ENCODE peak calls at places on chromosomes 11 and 22, in ten cellular contexts. N is GM12864; W is nucleus accumbens; C is lung microvascular endothelial cell; V is psoas muscle; Q is NCI-H510A treated with DMSO at 0.1 percent for 48 hours; E is HepG2; J is GDM1; R is stimulated activated CD4-positive, alpha-beta T cell treated with anti-CD3 and anti-CD28 coated beads, Interleukin-15, amount 100 ng/mL, for 1 hour; H is GM12891. D is an unnamed sample.

GRCh38 chr11:69000831-69001245 is 12.2 kb downstream of the MRGPRF start:
- DNase-seq in N (no peak), W (no peak), C (peak), V (peak), Q (no peak), E (peak), J (no peak), R (no peak), H (no peak), D (no peak)

GRCh38 chr22:17164392-17165024 is 5.4 kb upstream of the HDHD5 start:
- DNase-seq in N (no peak), W (no peak), C (no peak), V (no peak), Q (no peak), E (no peak), J (no peak), R (no peak), H (no peak), D (no peak)

GRCh38 chr11:124919836-124920755 is 1.0 kb downstream of the HEPN1 start:
- DNase-seq in N (no peak), W (no peak), C (no peak), V (no peak), Q (no peak), E (no peak), J (no peak), R (no peak), H (no peak), D (no peak)

GRCh38 chr11:116073854-116074837 is 569.9 kb upstream of the CADM1 start:
- DNase-seq in N (peak), W (no peak), C (no peak), V (no peak), Q (peak), E (no peak), J (no peak), R (no peak), H (peak), D (no peak)

GRCh38 chr22:43088616-43088978 is 594 bp downstream of the TTLL1 start:
- DNase-seq in N (no peak), W (no peak), C (no peak), V (no peak), Q (peak), E (no peak), J (no peak), R (no peak), H (no peak), D (no peak)

GRCh38 chr11:35192347-35192746 is 53.4 kb downstream of the CD44 start:
- DNase-seq in N (no peak), W (no peak), C (peak), V (peak), Q (no peak), E (peak), J (no peak), R (no peak), H (no peak), D (no peak)

GRCh38 chr11:88292156-88292844 is 45.2 kb downstream of the CTSC start:
- DNase-seq in N (no peak), W (no peak), C (peak), V (no peak), Q (no peak), E (peak), J (no peak), R (no peak), H (no peak), D (no peak)

GRCh38 chr11:8218840-8219239 is 44.8 kb downstream of the LMO1 start:
- DNase-seq in N (no peak), W (no peak), C (no peak), V (no peak), Q (no peak), E (no peak), J (no peak), R (no peak), H (no peak), D (no peak)

GRCh38 chr22:31829505-31829904 is 75.7 kb downstream of the DEPDC5 start:
- DNase-seq in N (no peak), W (no peak), C (peak), V (no peak), Q (peak), E (peak), J (no peak), R (no peak), H (no peak), D (peak)

GRCh38 chr22:19958083-19959042 is 16.7 kb upstream of the TXNRD2 start:
- DNase-seq in N (no peak), W (no peak), C (no peak), V (peak), Q (no peak), E (no peak), J (no peak), R (no peak), H (no peak), D (no peak)

GRCh38 chr11:119791047-119791446 is 62.0 kb upstream of the NECTIN1 start:
- DNase-seq in N (no peak), W (no peak), C (no peak), V (no peak), Q (no peak), E (no peak), J (no peak), R (no peak), H (no peak), D (no peak)

GRCh38 chr11:126104420-126104819 is 41.8 kb upstream of the CDON start:
- DNase-seq in N (no peak), W (no peak), C (no peak), V (no peak), Q (peak), E (no peak), J (no peak), R (no peak), H (no peak), D (no peak)

GRCh38 chr11:60845338-60845737 is 3.4 kb downstream of the CCDC86 start:
- DNase-seq in N (no peak), W (no peak), C (no peak), V (no peak), Q (no peak), E (no peak), J (no peak), R (no peak), H (no peak), D (no peak)

GRCh38 chr11:22477312-22477711 is 139.1 kb downstream of the SLC17A6 start:
- DNase-seq in N (no peak), W (no peak), C (no peak), V (no peak), Q (no peak), E (no peak), J (no peak), R (no peak), H (no peak), D (no peak)

GRCh38 chr11:126879516-126879915 is 121.1 kb downstream of the KIRREL3 start:
- DNase-seq in N (no peak), W (no peak), C (no peak), V (no peak), Q (no peak), E (no peak), J (no peak), R (no peak), H (no peak), D (no peak)

GRCh38 chr11:75261474-75261847 is 20.9 kb downstream of the TPBGL start:
- DNase-seq in N (no peak), W (no peak), C (no peak), V (no peak), Q (no peak), E (no peak), J (peak), R (no peak), H (no peak), D (no peak)

GRCh38 chr22:35467788-35468187 is 67.8 kb downstream of the MCM5 start:
- DNase-seq in N (no peak), W (peak), C (peak), V (peak), Q (peak), E (no peak), J (no peak), R (no peak), H (no peak), D (no peak)

GRCh38 chr11:66363805-66364535 is 7.6 kb downstream of the SLC29A2 start:
- DNase-seq in N (no peak), W (no peak), C (no peak), V (peak), Q (peak), E (no peak), J (no peak), R (peak), H (peak), D (peak)

GRCh38 chr11:19433367-19433766 is 192.6 kb upstream of the E2F8 start:
- DNase-seq in N (peak), W (no peak), C (no peak), V (no peak), Q (no peak), E (no peak), J (no peak), R (no peak), H (no peak), D (no peak)

GRCh38 chr11:26947904-26948639 is 45.8 kb upstream of the FIBIN start:
- DNase-seq in N (no peak), W (no peak), C (no peak), V (no peak), Q (no peak), E (no peak), J (no peak), R (no peak), H (no peak), D (no peak)

GRCh38 chr11:121650520-121651266 is 197.9 kb upstream of the SORL1-AS1 start:
- DNase-seq in N (no peak), W (no peak), C (no peak), V (no peak), Q (no peak), E (no peak), J (no peak), R (no peak), H (no peak), D (no peak)

GRCh38 chr11:69343401-69344321 is 49.7 kb downstream of the MYEOV start:
- DNase-seq in N (no peak), W (no peak), C (no peak), V (no peak), Q (no peak), E (no peak), J (no peak), R (no peak), H (no peak), D (no peak)

GRCh38 chr22:21641417-21641794 is 696 bp upstream of the SDF2L1 start:
- DNase-seq in N (no peak), W (peak), C (peak), V (peak), Q (peak), E (peak), J (no peak), R (no peak), H (no peak), D (peak)

GRCh38 chr11:132772712-132773545 is 759.4 kb downstream of the OPCML start:
- DNase-seq in N (no peak), W (no peak), C (no peak), V (no peak), Q (no peak), E (no peak), J (no peak), R (no peak), H (no peak), D (no peak)

GRCh38 chr11:61602775-61603569 is 22.1 kb upstream of the SYT7 start:
- DNase-seq in N (no peak), W (no peak), C (peak), V (peak), Q (no peak), E (no peak), J (no peak), R (no peak), H (no peak), D (no peak)

GRCh38 chr11:92505689-92506088 is 281.1 kb downstream of the FAT3 start:
- DNase-seq in N (no peak), W (no peak), C (no peak), V (no peak), Q (no peak), E (no peak), J (no peak), R (no peak), H (no peak), D (no peak)

GRCh38 chr22:49565516-49565855 is 262.2 kb downstream of the BRD1 start:
- DNase-seq in N (no peak), W (no peak), C (no peak), V (no peak), Q (no peak), E (no peak), J (no peak), R (no peak), H (no peak), D (no peak)

GRCh38 chr11:47184711-47185304 is 1.4 kb downstream of the PACSIN3 start:
- DNase-seq in N (no peak), W (peak), C (no peak), V (peak), Q (no peak), E (peak), J (no peak), R (no peak), H (no peak), D (no peak)

GRCh38 chr22:19497245-19497644 is 17.5 kb downstream of the CDC45 start:
- DNase-seq in N (no peak), W (no peak), C (peak), V (no peak), Q (no peak), E (no peak), J (no peak), R (no peak), H (no peak), D (no peak)

GRCh38 chr11:82047200-82047599 is 686.5 kb downstream of the FAM181B start:
- DNase-seq in N (no peak), W (no peak), C (no peak), V (no peak), Q (no peak), E (no peak), J (no peak), R (no peak), H (no peak), D (no peak)

GRCh38 chr22:50220603-50221409 is 20.0 kb downstream of the SELENOO start:
- DNase-seq in N (no peak), W (no peak), C (no peak), V (peak), Q (no peak), E (no peak), J (no peak), R (no peak), H (no peak), D (no peak)

D was measured in 8988T.